ENCODE peak calls at places on chromosome 9, in six cellular contexts. G is mucosa of gallbladder, O is EL, K is NCI-H345, Z is cardiac fibroblast, B is astrocyte of the cerebellum. P is an unnamed sample.

GRCh38 chr9:37747271-37747753 is 6.3 kb upstream of the TRMT10B start:
- DNase-seq in K (peak), O (peak), B (peak), G (peak), Z (peak), P (no peak)

GRCh38 chr9:8366161-8366926 is 566.8 kb upstream of the DMAC1 start:
- DNase-seq in G (peak), Z (peak), O (no peak), B (peak), K (peak), P (no peak)

GRCh38 chr9:134032456-134033222 is 7.4 kb downstream of the BRD3OS start:
- DNase-seq in K (no peak), G (no peak), B (no peak), Z (no peak), O (no peak), P (no peak)

GRCh38 chr9:3929345-3930150 is 370.3 kb downstream of the GLIS3 start:
- DNase-seq in B (no peak), G (no peak), Z (no peak), O (no peak), K (no peak), P (no peak)

GRCh38 chr9:126317513-126317912 is 9.1 kb upstream of the MVB12B start:
- DNase-seq in O (no peak), Z (peak), B (no peak), G (no peak), K (no peak), P (no peak)

GRCh38 chr9:87678650-87679355 is 47.1 kb upstream of the CTSL start:
- DNase-seq in G (peak), B (peak), O (peak), Z (peak), K (peak), P (peak)

GRCh38 chr9:137733429-137733828 is 114.6 kb downstream of the EHMT1 start:
- DNase-seq in Z (no peak), O (no peak), B (no peak), K (no peak), G (no peak), P (no peak)

GRCh38 chr9:12838546-12838945 is 63.7 kb downstream of the LURAP1L start:
- DNase-seq in B (no peak), Z (peak), K (no peak), G (no peak), O (no peak), P (no peak)

GRCh38 chr9:91186311-91187101 is 175.2 kb downstream of the AUH start:
- DNase-seq in O (peak), K (no peak), B (no peak), Z (peak), G (peak), P (no peak)

GRCh38 chr9:122819326-122819725 is 9.1 kb downstream of the PDCL start:
- DNase-seq in K (no peak), O (peak), Z (peak), B (peak), G (no peak), P (no peak)

GRCh38 chr9:111113712-111114111 is 75.4 kb upstream of the LPAR1 start:
- DNase-seq in G (no peak), O (no peak), K (no peak), B (no peak), Z (no peak), P (no peak)

GRCh38 chr9:5868235-5868634 is 22.5 kb upstream of the MLANA start:
- DNase-seq in B (no peak), O (no peak), K (no peak), G (no peak), Z (no peak), P (no peak)

GRCh38 chr9:32931129-32931528 is 70.3 kb downstream of the APTX start:
- DNase-seq in K (no peak), Z (no peak), O (no peak), B (no peak), G (no peak), P (no peak)

GRCh38 chr9:82987370-82987769 is 75.6 kb downstream of the RASEF start:
- DNase-seq in B (no peak), K (no peak), O (no peak), G (no peak), Z (no peak), P (no peak)

GRCh38 chr9:33439731-33440130 is 7.7 kb downstream of the AQP3 start:
- DNase-seq in B (no peak), O (no peak), K (no peak), G (no peak), Z (no peak), P (no peak)

GRCh38 chr9:4793412-4794005 is 765 bp downstream of the RCL1 start:
- DNase-seq in B (no peak), G (no peak), Z (no peak), K (no peak), O (no peak), P (no peak)

GRCh38 chr9:99807276-99807852 is 14.3 kb upstream of the NR4A3 start:
- DNase-seq in O (peak), K (peak), B (peak), Z (peak), G (peak), P (no peak)

GRCh38 chr9:34991833-34992375 is 2.4 kb downstream of the DNAJB5 start:
- DNase-seq in B (no peak), O (peak), G (no peak), K (peak), Z (peak), P (no peak)

GRCh38 chr9:17318821-17319320 is 184.0 kb downstream of the CNTLN start:
- DNase-seq in O (peak), G (no peak), B (no peak), Z (peak), K (no peak), P (no peak)

GRCh38 chr9:107932601-107933000 is 443.0 kb upstream of the KLF4 start:
- DNase-seq in G (no peak), O (no peak), K (no peak), B (no peak), Z (no peak), P (no peak)

GRCh38 chr9:91557352-91557751 is 133.7 kb upstream of the NFIL3 start:
- DNase-seq in O (no peak), Z (no peak), G (no peak), B (no peak), K (no peak), P (no peak)

GRCh38 chr9:36276840-36277239 is 18.6 kb upstream of the GNE start:
- DNase-seq in Z (peak), O (peak), K (no peak), G (peak), B (peak), P (peak)

GRCh38 chr9:114081441-114082016 is 3.4 kb upstream of the AMBP start:
- DNase-seq in Z (no peak), O (no peak), G (no peak), B (no peak), K (no peak), P (no peak)

GRCh38 chr9:73135394-73135793 is 16.3 kb upstream of the ANXA1 start:
- DNase-seq in G (no peak), K (no peak), Z (peak), O (no peak), B (no peak), P (no peak)

GRCh38 chr9:16824545-16825041 is 45.9 kb downstream of the BNC2 start:
- DNase-seq in G (no peak), B (no peak), Z (peak), K (peak), O (peak), P (no peak)

GRCh38 chr9:135718616-135719015 is 16.6 kb downstream of the KCNT1 start:
- DNase-seq in G (no peak), O (peak), Z (peak), K (no peak), B (no peak), P (no peak)

GRCh38 chr9:95313010-95313498 is 4.5 kb downstream of the FANCC start:
- DNase-seq in Z (peak), O (peak), G (peak), B (peak), K (no peak), P (no peak)

GRCh38 chr9:72996684-72997314 is 43.9 kb upstream of the ALDH1A1 start:
- DNase-seq in Z (no peak), G (no peak), O (no peak), K (no peak), B (no peak), P (no peak)

GRCh38 chr9:30677256-30677655 is 1707.2 kb upstream of the ACO1 start:
- DNase-seq in G (no peak), Z (no peak), O (no peak), B (no peak), K (no peak), P (no peak)

GRCh38 chr9:94018628-94019027 is 63.5 kb upstream of the BARX1 start:
- DNase-seq in B (no peak), G (no peak), K (no peak), Z (peak), O (no peak), P (peak)

GRCh38 chr9:98503867-98504800 is 204.6 kb downstream of the GABBR2 start:
- DNase-seq in O (no peak), B (no peak), K (peak), G (no peak), Z (no peak), P (no peak)

GRCh38 chr9:134864821-134865190 is 15.8 kb upstream of the FCN2 start:
- DNase-seq in Z (no peak), B (no peak), K (no peak), O (no peak), G (no peak), P (no peak)